ENCODE peak calls at places on chromosomes 3 and 15, in four cellular contexts. N is H1, S is mammary epithelial cell, W is GM23248. G is an unnamed sample. For H3K36me3, the result is how much of the 10 kb centered on the place peaks cover.

GRCh38 chr15:78828930-78829329 is 17.7 kb upstream of the ADAMTS7 start:
- DNase-seq in N (no peak), S (no peak), W (no peak), G (no peak)

GRCh38 chr15:98906712-98907083 is 100.9 kb downstream of the PGPEP1L start:
- DNase-seq in N (no peak), S (peak), W (peak), G (peak)

GRCh38 chr3:31572605-31573459 is 40.1 kb downstream of the STT3B start:
- DNase-seq in N (no peak), S (no peak), W (no peak), G (no peak)

GRCh38 chr3:149356630-149357029 is 20.8 kb downstream of the TM4SF1 start:
- DNase-seq in N (no peak), S (no peak), W (peak), G (no peak)

GRCh38 chr15:82108489-82109078 is 62.8 kb upstream of the MEX3B start:
- DNase-seq in N (peak), S (peak), W (peak), G (peak)

GRCh38 chr3:137792633-137793271 is 28.6 kb downstream of the SOX14 start:
- DNase-seq in N (no peak), S (peak), W (peak), G (peak)

GRCh38 chr3:150371741-150372254 is 36.3 kb upstream of the TSC22D2 start:
- DNase-seq in N (no peak), S (peak), W (peak), G (peak)

GRCh38 chr15:74384566-74385441 is 17.4 kb upstream of the CYP11A1 start:
- DNase-seq in N (no peak), S (peak), W (peak), G (no peak)

GRCh38 chr3:128075516-128076464 is 23.6 kb downstream of the SEC61A1 start:
- DNase-seq in N (peak), S (peak), W (peak), G (peak)

GRCh38 chr15:50068016-50068415 is 51.0 kb downstream of the ATP8B4 start:
- DNase-seq in N (no peak), S (no peak), W (no peak), G (no peak)

GRCh38 chr3:17986393-17986816 is 244.0 kb upstream of the TBC1D5 start:
- DNase-seq in N (no peak), S (peak), W (no peak), G (no peak)

GRCh38 chr3:134317106-134317947 is 56.9 kb downstream of the AMOTL2 start:
- DNase-seq in N (no peak), S (peak), W (peak), G (peak)

GRCh38 chr3:23859012-23859743 is 53.4 kb downstream of the UBE2E1 start:
- DNase-seq in N (no peak), S (peak), W (peak), G (peak)

GRCh38 chr3:69182588-69183299 is 60.3 kb upstream of the LMOD3 start:
- DNase-seq in N (no peak), S (peak), W (peak), G (peak)

GRCh38 chr3:78737988-78738387 is 1029.8 kb downstream of the ROBO1 start:
- DNase-seq in N (no peak), S (peak), W (no peak), G (no peak)

GRCh38 chr15:93179072-93179471 is 90.1 kb upstream of the RGMA start:
- DNase-seq in N (no peak), S (no peak), W (peak), G (no peak)

GRCh38 chr15:95622843-95623242 is 707.7 kb upstream of the NR2F2 start:
- DNase-seq in N (no peak), S (no peak), W (no peak), G (no peak)

GRCh38 chr3:64300790-64301423 is 75.6 kb upstream of the PRICKLE2 start:
- DNase-seq in N (no peak), S (peak), W (peak), G (peak)

GRCh38 chr3:11764931-11765363 is 81.7 kb downstream of the TAMM41 start:
- DNase-seq in N (no peak), S (peak), W (peak), G (peak)

GRCh38 chr15:70376929-70377691 is 279.4 kb upstream of the TLE3 start:
- DNase-seq in N (no peak), S (peak), W (peak), G (peak)

GRCh38 chr3:5692446-5692845 is 504.9 kb downstream of the EDEM1 start:
- DNase-seq in N (no peak), S (no peak), W (no peak), G (no peak)
- H3K36me3 ChIP-seq in N (under half), S (under half), W (under half), G (under half)

GRCh38 chr15:90414408-90415028 is 26.5 kb downstream of the IQGAP1 start:
- DNase-seq in N (no peak), S (peak), W (peak), G (peak)

GRCh38 chr15:90408657-90409056 is 20.6 kb downstream of the IQGAP1 start:
- DNase-seq in N (no peak), S (no peak), W (no peak), G (no peak)

GRCh38 chr15:90411176-90411575 is 23.1 kb downstream of the IQGAP1 start:
- DNase-seq in N (no peak), S (no peak), W (no peak), G (no peak)

GRCh38 chr15:90413411-90414379 is 25.7 kb downstream of the IQGAP1 start:
- DNase-seq in N (no peak), S (no peak), W (peak), G (peak)

GRCh38 chr15:90412356-90413194 is 24.5 kb downstream of the IQGAP1 start:
- DNase-seq in N (no peak), S (peak), W (peak), G (peak)
- H3K9ac ChIP-seq in N (peak), S (peak), W (peak), G (no peak)

GRCh38 chr3:47409688-47410416 is 29.0 kb downstream of the PTPN23 start:
- DNase-seq in N (no peak), S (no peak), W (no peak), G (no peak)
- H3K36me3 ChIP-seq in N (under half), S (under half), W (under half), G (half or more)

GRCh38 chr15:39585871-39586301 is 5.0 kb downstream of the THBS1 start:
- DNase-seq in N (no peak), S (no peak), W (peak), G (peak)

GRCh38 chr15:39587910-39588530 is 7.1 kb downstream of the THBS1 start:
- DNase-seq in N (no peak), S (peak), W (peak), G (peak)

GRCh38 chr15:39585394-39585841 is 4.5 kb downstream of the THBS1 start:
- DNase-seq in N (no peak), S (peak), W (peak), G (peak)

GRCh38 chr15:39587291-39587909 is 6.5 kb downstream of the THBS1 start:
- DNase-seq in N (no peak), S (no peak), W (peak), G (peak)

DNA sequence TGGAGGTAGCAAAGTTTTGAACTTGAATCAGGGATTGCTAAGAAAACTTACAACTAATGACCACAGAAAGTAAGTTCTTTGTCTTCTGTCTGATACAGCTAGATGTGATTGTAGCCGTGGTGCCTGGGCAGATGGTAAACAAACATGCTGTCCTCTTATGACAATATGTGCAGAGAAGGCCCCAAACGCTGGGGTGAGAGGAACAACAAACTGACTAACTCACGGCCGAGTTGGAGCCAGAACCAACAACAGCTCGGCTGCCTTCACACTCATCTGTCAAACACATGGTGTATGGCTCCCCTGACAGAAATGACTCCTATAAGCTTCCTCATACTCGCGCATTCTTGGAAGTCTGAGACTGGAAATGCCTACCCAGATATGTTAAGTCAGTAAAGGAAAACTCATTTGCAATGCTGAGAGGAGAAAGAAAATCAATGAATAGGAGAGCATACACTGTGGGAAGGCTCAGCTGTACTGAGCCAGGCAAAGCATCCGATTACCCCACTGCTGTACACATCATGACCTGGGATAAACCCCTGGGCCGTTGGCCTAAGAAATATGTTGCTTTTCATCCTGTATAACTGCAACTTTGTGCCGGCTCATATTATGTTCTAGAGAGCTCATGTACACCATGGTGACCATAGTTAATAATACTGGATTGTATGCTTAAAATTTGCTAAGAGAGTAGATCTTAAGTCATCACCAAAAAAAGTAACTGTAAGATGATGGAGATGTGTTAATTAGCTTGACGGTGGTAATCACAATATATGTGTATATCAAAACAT is 5.7 kb downstream of the THBS1 start:
- DNase-seq in N (no peak), S (peak), W (peak), G (peak)
- H3K9ac ChIP-seq in N (no peak), S (peak), W (peak), G (peak)

DNA sequence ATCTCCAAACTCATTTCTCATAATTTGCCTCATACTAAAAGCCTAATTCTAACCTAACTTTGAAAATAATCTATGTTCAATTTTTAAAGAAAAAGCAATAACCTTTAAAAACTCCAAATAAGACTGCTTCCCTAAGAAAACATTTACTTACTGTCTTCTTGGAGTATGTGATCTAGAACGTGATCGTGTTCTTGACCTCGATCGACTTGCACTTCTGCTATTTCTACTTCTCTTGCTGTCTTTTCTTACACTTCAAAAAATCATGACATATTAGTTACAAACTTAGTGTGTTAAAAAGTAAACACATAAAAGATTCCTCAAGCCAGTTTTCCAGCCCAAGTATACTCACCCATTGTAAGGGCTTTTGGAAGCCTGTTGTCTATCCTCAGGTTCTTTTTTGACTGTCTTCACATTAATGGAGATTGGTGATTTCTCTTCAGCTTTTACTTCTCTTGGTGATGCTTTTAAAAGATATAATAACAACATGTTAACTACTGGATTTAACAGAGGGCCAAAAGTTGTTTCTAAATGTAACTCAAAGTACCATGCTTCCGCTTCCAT is 10.7 kb downstream of the CCNL1 start:
- DNase-seq in N (no peak), S (no peak), W (no peak), G (no peak)
- H3K36me3 ChIP-seq in N (half or more), S (half or more), W (half or more), G (half or more)

GRCh38 chr15:41659855-41660234 is 360 bp upstream of the MGA start:
- DNase-seq in N (peak), S (peak), W (no peak), G (no peak)
- H3K9ac ChIP-seq in N (peak), S (no peak), W (peak), G (peak)

GRCh38 chr3:52118156-52118875 is 35.9 kb downstream of the POC1A start:
- DNase-seq in N (no peak), S (no peak), W (no peak), G (no peak)
- H3K36me3 ChIP-seq in N (under half), S (under half), W (under half), G (under half)

GRCh38 chr3:71542548-71543370 is 40.8 kb downstream of the FOXP1 start:
- DNase-seq in N (no peak), S (peak), W (peak), G (peak)
- H3K9ac ChIP-seq in N (no peak), S (no peak), W (peak), G (peak)

DNA sequence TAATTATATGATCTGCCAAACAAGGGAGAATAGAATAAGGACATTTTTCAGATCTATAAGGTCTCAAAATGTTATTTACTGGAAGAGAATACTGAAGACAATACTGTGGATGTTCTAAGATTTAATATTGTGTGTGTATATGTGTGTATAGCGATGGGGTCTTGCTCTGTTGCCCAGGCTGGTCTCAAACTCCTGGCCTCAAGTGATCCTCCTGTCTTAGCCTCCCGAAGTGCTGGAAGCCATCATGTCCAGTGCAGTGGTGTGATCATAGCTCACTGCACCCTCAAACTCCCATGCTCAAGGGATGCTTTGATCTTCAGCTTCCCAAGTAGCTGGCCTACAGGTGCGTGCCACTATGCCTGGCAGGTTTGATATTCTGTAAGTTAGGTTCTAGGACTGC is 91.3 kb downstream of the NBEAL2 start:
- DNase-seq in N (no peak), S (no peak), W (no peak), G (no peak)
- H3K36me3 ChIP-seq in N (under half), S (under half), W (under half), G (under half)

GRCh38 chr3:113263020-113263419 is 51.7 kb downstream of the BOC start:
- DNase-seq in N (no peak), S (peak), W (no peak), G (no peak)

GRCh38 chr3:113264249-113264648 is 52.9 kb downstream of the BOC start:
- DNase-seq in N (peak), S (no peak), W (no peak), G (no peak)

GRCh38 chr3:113264741-113265140 is 53.4 kb downstream of the BOC start:
- DNase-seq in N (no peak), S (no peak), W (no peak), G (no peak)

GRCh38 chr3:113260980-113261920 is 49.9 kb downstream of the BOC start:
- DNase-seq in N (no peak), S (no peak), W (no peak), G (peak)

GRCh38 chr3:113261996-113262665 is 50.8 kb downstream of the BOC start:
- DNase-seq in N (no peak), S (peak), W (peak), G (peak)
- H3K9ac ChIP-seq in N (no peak), S (no peak), W (no peak), G (peak)

G was measured in adipocyte.